ENCODE peak calls at places on chromosomes 5 and 9, in nine cellular contexts. W, Z, G, Q, L, F, U, Y and P are unnamed samples.

GRCh38 chr9:34049630-34050384 is 1.1 kb upstream of the UBAP2 start:
- DNase-seq in Z (no peak), Y (no peak), Q (no peak), W (no peak), L (peak; percentile 88), U (no peak), G (no peak), F (no peak), P (no peak)

GRCh38 chr5:142295084-142295758 is 29.6 kb downstream of the SPRY4 start:
- DNase-seq in G (no peak), Q (peak; percentile 65), W (no peak), F (no peak), L (peak; percentile 99), Y (no peak), U (no peak), Z (no peak), P (no peak)

GRCh38 chr9:134059661-134060395 is 8.0 kb downstream of the BRD3 start:
- DNase-seq in U (no peak), W (peak; percentile 61), Y (peak; percentile 42), Q (no peak), L (no peak), F (peak; percentile 48), Z (no peak), G (no peak), P (no peak)

GRCh38 chr5:72109625-72110024 is 2.4 kb downstream of the MAP1B start:
- DNase-seq in L (peak; percentile 60), W (no peak), U (no peak), Q (no peak), G (no peak), F (no peak), Z (no peak), Y (no peak), P (no peak)

GRCh38 chr9:132099741-132100407 is 20.2 kb upstream of the MED27 start:
- DNase-seq in Y (no peak), Z (no peak), L (no peak), F (no peak), W (no peak), Q (no peak), U (no peak), G (no peak), P (no peak)

GRCh38 chr9:83986765-83987401 is 6.3 kb downstream of the RMI1 start:
- DNase-seq in Q (no peak), W (no peak), L (no peak), G (no peak), U (no peak), F (peak; percentile 39), Z (no peak), Y (no peak), P (no peak)

GRCh38 chr5:88667187-88668141 is 215.5 kb downstream of the MEF2C start:
- DNase-seq in F (no peak), L (no peak), U (no peak), G (no peak), Q (no peak), W (no peak), Z (no peak), Y (no peak), P (no peak)

GRCh38 chr5:98604301-98604700 is 169.2 kb upstream of the RGMB start:
- DNase-seq in Q (no peak), Z (no peak), U (no peak), W (no peak), G (no peak), F (no peak), L (no peak), Y (no peak), P (no peak)

GRCh38 chr5:139091439-139092156 is 106.6 kb downstream of the SIL1 start:
- DNase-seq in G (no peak), U (no peak), Z (no peak), W (no peak), F (no peak), Q (no peak), Y (no peak), L (peak; percentile 30), P (no peak)

GRCh38 chr5:80220268-80220897 is 35.5 kb downstream of the SERINC5 start:
- DNase-seq in U (no peak), Q (no peak), F (no peak), G (no peak), Z (no peak), L (peak; percentile 31), W (no peak), Y (no peak), P (no peak)

GRCh38 chr9:32423371-32423770 is 38.9 kb downstream of the ACO1 start:
- DNase-seq in W (no peak), L (no peak), U (peak; percentile 66), Q (no peak), G (no peak), Z (peak; percentile 44), Y (no peak), F (no peak), P (peak; percentile 33)

GRCh38 chr5:133611357-133612020 is 852 bp downstream of the FSTL4 start:
- DNase-seq in U (no peak), L (peak; percentile 19), W (peak; percentile 28), G (no peak), Y (peak; percentile 35), F (peak; percentile 29), Z (no peak), Q (no peak), P (no peak)